ENCODE peak calls at places on chromosomes 2 and 18, in four cellular contexts. One of them, this sample, is unnamed.
A peak's percentile ranks its signal among the peaks of the same experiment; 100 is the strongest.

GRCh38 chr2:219297766-219298456 is 11.3 kb downstream of the PTPRN start:
- DNase-seq in hepatic stellate cell: peak; percentile 53
- DNase-seq in activated CD4-positive, CD25-positive, alpha-beta regulatory T cell: no peak
- DNase-seq in activated CD4-positive, alpha-beta memory T cell treated with anti-CD3 and anti-CD28 coated beads for 36 hours: no peak
- DNase-seq in this sample: no peak

GRCh38 chr2:230330206-230330605 is 3.2 kb downstream of the SP140L start:
- DNase-seq in hepatic stellate cell: no peak
- DNase-seq in activated CD4-positive, CD25-positive, alpha-beta regulatory T cell: no peak
- DNase-seq in activated CD4-positive, alpha-beta memory T cell treated with anti-CD3 and anti-CD28 coated beads for 36 hours: no peak
- DNase-seq in this sample: no peak

GRCh38 chr2:235803028-235803427 is 309.2 kb downstream of the AGAP1 start:
- DNase-seq in hepatic stellate cell: no peak
- DNase-seq in activated CD4-positive, CD25-positive, alpha-beta regulatory T cell: no peak
- DNase-seq in activated CD4-positive, alpha-beta memory T cell treated with anti-CD3 and anti-CD28 coated beads for 36 hours: no peak
- DNase-seq in this sample: no peak

GRCh38 chr2:235026649-235027557 is 75.1 kb downstream of the SH3BP4 start:
- DNase-seq in hepatic stellate cell: no peak
- DNase-seq in activated CD4-positive, CD25-positive, alpha-beta regulatory T cell: no peak
- DNase-seq in activated CD4-positive, alpha-beta memory T cell treated with anti-CD3 and anti-CD28 coated beads for 36 hours: no peak
- DNase-seq in this sample: no peak

GRCh38 chr2:1309507-1309906 is 103.8 kb upstream of the TPO start:
- DNase-seq in hepatic stellate cell: no peak
- DNase-seq in activated CD4-positive, CD25-positive, alpha-beta regulatory T cell: no peak
- DNase-seq in activated CD4-positive, alpha-beta memory T cell treated with anti-CD3 and anti-CD28 coated beads for 36 hours: no peak
- DNase-seq in this sample: no peak

GRCh38 chr2:112031916-112032582 is 23.0 kb upstream of the TMEM87B start:
- DNase-seq in hepatic stellate cell: no peak
- DNase-seq in activated CD4-positive, CD25-positive, alpha-beta regulatory T cell: no peak
- DNase-seq in activated CD4-positive, alpha-beta memory T cell treated with anti-CD3 and anti-CD28 coated beads for 36 hours: no peak
- DNase-seq in this sample: no peak

GRCh38 chr2:45898819-45899218 is 247.3 kb downstream of the PRKCE start:
- DNase-seq in hepatic stellate cell: no peak
- DNase-seq in activated CD4-positive, CD25-positive, alpha-beta regulatory T cell: no peak
- DNase-seq in activated CD4-positive, alpha-beta memory T cell treated with anti-CD3 and anti-CD28 coated beads for 36 hours: no peak
- DNase-seq in this sample: no peak

GRCh38 chr2:196248467-196249104 is 77.2 kb upstream of the STK17B start:
- DNase-seq in hepatic stellate cell: no peak
- DNase-seq in activated CD4-positive, CD25-positive, alpha-beta regulatory T cell: no peak
- DNase-seq in activated CD4-positive, alpha-beta memory T cell treated with anti-CD3 and anti-CD28 coated beads for 36 hours: no peak
- DNase-seq in this sample: no peak

GRCh38 chr2:23905155-23905554 is 21.8 kb downstream of the ATAD2B start:
- DNase-seq in hepatic stellate cell: no peak
- DNase-seq in activated CD4-positive, CD25-positive, alpha-beta regulatory T cell: no peak
- DNase-seq in activated CD4-positive, alpha-beta memory T cell treated with anti-CD3 and anti-CD28 coated beads for 36 hours: no peak
- DNase-seq in this sample: no peak

GRCh38 chr2:19916385-19916784 is 14.6 kb upstream of the TTC32 start:
- DNase-seq in hepatic stellate cell: no peak
- DNase-seq in activated CD4-positive, CD25-positive, alpha-beta regulatory T cell: no peak
- DNase-seq in activated CD4-positive, alpha-beta memory T cell treated with anti-CD3 and anti-CD28 coated beads for 36 hours: no peak
- DNase-seq in this sample: no peak

GRCh38 chr2:109335586-109336266 is 206.7 kb downstream of the SH3RF3 start:
- DNase-seq in hepatic stellate cell: peak; percentile 75
- DNase-seq in activated CD4-positive, CD25-positive, alpha-beta regulatory T cell: no peak
- DNase-seq in activated CD4-positive, alpha-beta memory T cell treated with anti-CD3 and anti-CD28 coated beads for 36 hours: peak; percentile 45
- DNase-seq in this sample: no peak

GRCh38 chr2:113240915-113241911 is 37.5 kb downstream of the PAX8 start:
- DNase-seq in hepatic stellate cell: peak; percentile 97
- DNase-seq in activated CD4-positive, CD25-positive, alpha-beta regulatory T cell: no peak
- DNase-seq in activated CD4-positive, alpha-beta memory T cell treated with anti-CD3 and anti-CD28 coated beads for 36 hours: peak; percentile 83
- DNase-seq in this sample: no peak

GRCh38 chr2:173472112-173472511 is 117.4 kb downstream of the CDCA7 start:
- DNase-seq in hepatic stellate cell: no peak
- DNase-seq in activated CD4-positive, CD25-positive, alpha-beta regulatory T cell: no peak
- DNase-seq in activated CD4-positive, alpha-beta memory T cell treated with anti-CD3 and anti-CD28 coated beads for 36 hours: no peak
- DNase-seq in this sample: no peak

GRCh38 chr2:151630372-151630771 is 103.9 kb downstream of the NEB start:
- DNase-seq in hepatic stellate cell: no peak
- DNase-seq in activated CD4-positive, CD25-positive, alpha-beta regulatory T cell: no peak
- DNase-seq in activated CD4-positive, alpha-beta memory T cell treated with anti-CD3 and anti-CD28 coated beads for 36 hours: no peak
- DNase-seq in this sample: no peak

GRCh38 chr2:67880291-67880761 is 182.5 kb downstream of the C1D start:
- DNase-seq in hepatic stellate cell: no peak
- DNase-seq in activated CD4-positive, CD25-positive, alpha-beta regulatory T cell: no peak
- DNase-seq in activated CD4-positive, alpha-beta memory T cell treated with anti-CD3 and anti-CD28 coated beads for 36 hours: no peak
- DNase-seq in this sample: no peak

GRCh38 chr2:66441651-66442365 is 6.9 kb downstream of the MEIS1 start:
- DNase-seq in hepatic stellate cell: no peak
- DNase-seq in activated CD4-positive, CD25-positive, alpha-beta regulatory T cell: no peak
- DNase-seq in activated CD4-positive, alpha-beta memory T cell treated with anti-CD3 and anti-CD28 coated beads for 36 hours: no peak
- DNase-seq in this sample: no peak

GRCh38 chr2:152493945-152494528 is 159.1 kb downstream of the FMNL2 start:
- DNase-seq in hepatic stellate cell: no peak
- DNase-seq in activated CD4-positive, CD25-positive, alpha-beta regulatory T cell: no peak
- DNase-seq in activated CD4-positive, alpha-beta memory T cell treated with anti-CD3 and anti-CD28 coated beads for 36 hours: no peak
- DNase-seq in this sample: no peak

GRCh38 chr2:7803515-7803914 is 878.3 kb upstream of the ID2 start:
- DNase-seq in hepatic stellate cell: no peak
- DNase-seq in activated CD4-positive, CD25-positive, alpha-beta regulatory T cell: no peak
- DNase-seq in activated CD4-positive, alpha-beta memory T cell treated with anti-CD3 and anti-CD28 coated beads for 36 hours: no peak
- DNase-seq in this sample: no peak

GRCh38 chr2:217919781-217920351 is 82.9 kb downstream of the TNS1 start:
- DNase-seq in hepatic stellate cell: peak; percentile 85
- DNase-seq in activated CD4-positive, CD25-positive, alpha-beta regulatory T cell: no peak
- DNase-seq in activated CD4-positive, alpha-beta memory T cell treated with anti-CD3 and anti-CD28 coated beads for 36 hours: no peak
- DNase-seq in this sample: no peak

GRCh38 chr18:36511791-36512352 is 214.4 kb downstream of the FHOD3 start:
- DNase-seq in hepatic stellate cell: no peak
- DNase-seq in activated CD4-positive, CD25-positive, alpha-beta regulatory T cell: no peak
- DNase-seq in activated CD4-positive, alpha-beta memory T cell treated with anti-CD3 and anti-CD28 coated beads for 36 hours: no peak
- DNase-seq in this sample: no peak

GRCh38 chr2:149648282-149649030 is 60.9 kb upstream of the MMADHC start:
- DNase-seq in hepatic stellate cell: peak; percentile 51
- DNase-seq in activated CD4-positive, CD25-positive, alpha-beta regulatory T cell: no peak
- DNase-seq in activated CD4-positive, alpha-beta memory T cell treated with anti-CD3 and anti-CD28 coated beads for 36 hours: no peak
- DNase-seq in this sample: no peak

GRCh38 chr2:121955313-121956211 is 200.1 kb downstream of the TSN start:
- DNase-seq in hepatic stellate cell: no peak
- DNase-seq in activated CD4-positive, CD25-positive, alpha-beta regulatory T cell: no peak
- DNase-seq in activated CD4-positive, alpha-beta memory T cell treated with anti-CD3 and anti-CD28 coated beads for 36 hours: no peak
- DNase-seq in this sample: no peak

GRCh38 chr2:72821118-72821517 is 4.7 kb downstream of the EXOC6B start:
- DNase-seq in hepatic stellate cell: no peak
- DNase-seq in activated CD4-positive, CD25-positive, alpha-beta regulatory T cell: no peak
- DNase-seq in activated CD4-positive, alpha-beta memory T cell treated with anti-CD3 and anti-CD28 coated beads for 36 hours: no peak
- DNase-seq in this sample: no peak

GRCh38 chr18:78106946-78107345 is 857.3 kb downstream of the GALR1 start:
- DNase-seq in hepatic stellate cell: no peak
- DNase-seq in activated CD4-positive, CD25-positive, alpha-beta regulatory T cell: no peak
- DNase-seq in activated CD4-positive, alpha-beta memory T cell treated with anti-CD3 and anti-CD28 coated beads for 36 hours: no peak
- DNase-seq in this sample: no peak

GRCh38 chr2:176079285-176079830 is 4.4 kb downstream of the EVX2 start:
- DNase-seq in hepatic stellate cell: no peak
- DNase-seq in activated CD4-positive, CD25-positive, alpha-beta regulatory T cell: no peak
- DNase-seq in activated CD4-positive, alpha-beta memory T cell treated with anti-CD3 and anti-CD28 coated beads for 36 hours: no peak
- DNase-seq in this sample: no peak

GRCh38 chr2:115165529-115166109 is 723.2 kb downstream of the DPP10 start:
- DNase-seq in hepatic stellate cell: peak; percentile 8
- DNase-seq in activated CD4-positive, CD25-positive, alpha-beta regulatory T cell: no peak
- DNase-seq in activated CD4-positive, alpha-beta memory T cell treated with anti-CD3 and anti-CD28 coated beads for 36 hours: no peak
- DNase-seq in this sample: no peak

GRCh38 chr2:64941751-64942150 is 47.4 kb upstream of the SLC1A4 start:
- DNase-seq in hepatic stellate cell: no peak
- DNase-seq in activated CD4-positive, CD25-positive, alpha-beta regulatory T cell: no peak
- DNase-seq in activated CD4-positive, alpha-beta memory T cell treated with anti-CD3 and anti-CD28 coated beads for 36 hours: no peak
- DNase-seq in this sample: no peak

GRCh38 chr2:123808243-123808642 is 216.8 kb upstream of the CNTNAP5 start:
- DNase-seq in hepatic stellate cell: no peak
- DNase-seq in activated CD4-positive, CD25-positive, alpha-beta regulatory T cell: no peak
- DNase-seq in activated CD4-positive, alpha-beta memory T cell treated with anti-CD3 and anti-CD28 coated beads for 36 hours: no peak
- DNase-seq in this sample: no peak

GRCh38 chr18:32550958-32551357 is 80.3 kb upstream of the GAREM1 start:
- DNase-seq in hepatic stellate cell: no peak
- DNase-seq in activated CD4-positive, CD25-positive, alpha-beta regulatory T cell: no peak
- DNase-seq in activated CD4-positive, alpha-beta memory T cell treated with anti-CD3 and anti-CD28 coated beads for 36 hours: no peak
- DNase-seq in this sample: no peak

GRCh38 chr2:229254206-229254605 is 16.9 kb downstream of the PID1 start:
- DNase-seq in hepatic stellate cell: no peak
- DNase-seq in activated CD4-positive, CD25-positive, alpha-beta regulatory T cell: no peak
- DNase-seq in activated CD4-positive, alpha-beta memory T cell treated with anti-CD3 and anti-CD28 coated beads for 36 hours: no peak
- DNase-seq in this sample: no peak

GRCh38 chr2:20516646-20517341 is 69.9 kb downstream of the RHOB start:
- DNase-seq in hepatic stellate cell: no peak
- DNase-seq in activated CD4-positive, CD25-positive, alpha-beta regulatory T cell: no peak
- DNase-seq in activated CD4-positive, alpha-beta memory T cell treated with anti-CD3 and anti-CD28 coated beads for 36 hours: no peak
- DNase-seq in this sample: no peak

GRCh38 chr2:239311132-239312040 is 89.4 kb downstream of the HDAC4 start:
- DNase-seq in hepatic stellate cell: no peak
- DNase-seq in activated CD4-positive, CD25-positive, alpha-beta regulatory T cell: no peak
- DNase-seq in activated CD4-positive, alpha-beta memory T cell treated with anti-CD3 and anti-CD28 coated beads for 36 hours: peak; percentile 3
- DNase-seq in this sample: no peak

GRCh38 chr2:45885111-45885685 is 233.7 kb downstream of the PRKCE start:
- DNase-seq in hepatic stellate cell: no peak
- DNase-seq in activated CD4-positive, CD25-positive, alpha-beta regulatory T cell: no peak
- DNase-seq in activated CD4-positive, alpha-beta memory T cell treated with anti-CD3 and anti-CD28 coated beads for 36 hours: no peak
- DNase-seq in this sample: no peak

This sample was measured in effector memory CD8-positive, alpha-beta T cell.